ENCODE peak calls at places on chromosomes 7 and 10, in four cellular contexts. H is T-helper 2 cell; B is activated naive CD4-positive, alpha-beta T cell; Z is heart right ventricle. E is an unnamed sample.

GRCh38 chr7:78777844-78778243 is 675.6 kb downstream of the MAGI2 start:
- DNase-seq in Z (no peak), B (no peak), H (no peak), E (no peak)

GRCh38 chr7:139572071-139572470 is 48.6 kb downstream of the CLEC2L start:
- DNase-seq in Z (no peak), H (no peak), B (no peak), E (no peak)

GRCh38 chr7:158023563-158024350 is 563.9 kb downstream of the PTPRN2 start:
- DNase-seq in B (no peak), H (no peak), Z (no peak), E (no peak)

GRCh38 chr7:105743351-105743812 is 133.0 kb downstream of the ATXN7L1 start:
- DNase-seq in Z (no peak), H (no peak), B (no peak), E (no peak)

GRCh38 chr10:4519691-4520402 is 306.2 kb upstream of the AKR1E2 start:
- DNase-seq in B (no peak), H (no peak), Z (no peak), E (no peak)

GRCh38 chr10:103852189-103852711 is 3.1 kb downstream of the SH3PXD2A start:
- DNase-seq in Z (peak), B (no peak), H (no peak), E (no peak)

GRCh38 chr7:18290223-18290622 is 205.3 kb upstream of the HDAC9 start:
- DNase-seq in B (no peak), H (no peak), Z (no peak), E (no peak)

GRCh38 chr10:132363921-132364593 is 32.1 kb downstream of the LRRC27 start:
- DNase-seq in Z (no peak), H (peak), B (peak), E (peak)

GRCh38 chr7:75823198-75823910 is 9.7 kb upstream of the CCL24 start:
- DNase-seq in H (no peak), Z (no peak), B (no peak), E (no peak)

GRCh38 chr7:76333388-76334101 is 25.2 kb downstream of the YWHAG start:
- DNase-seq in Z (peak), H (no peak), B (no peak), E (no peak)

GRCh38 chr10:103859161-103860141 is 4.1 kb upstream of the SH3PXD2A start:
- DNase-seq in H (peak), B (peak), Z (peak), E (no peak)

GRCh38 chr7:149734514-149735075 is 38.8 kb downstream of the ZNF467 start:
- DNase-seq in Z (no peak), B (no peak), H (no peak), E (no peak)

GRCh38 chr10:74558897-74559296 is 267.5 kb upstream of the KAT6B start:
- DNase-seq in B (no peak), H (no peak), Z (no peak), E (no peak)